ENCODE peak calls at places on chromosomes 12 and 14, in eight cellular contexts. T is AG10803, D is heart left ventricle, F is left ventricle myocardium inferior, W is AG04450, P is A549, K is dorsolateral prefrontal cortex, M is tibial nerve. Z is an unnamed sample.

GRCh38 chr14:27712364-27712763 is 1054.2 kb upstream of the FOXG1 start:
- DNase-seq in T (no peak), D (no peak), W (no peak), K (no peak), F (no peak), P (no peak), M (no peak), Z (no peak)

GRCh38 chr12:95880895-95881294 is 22.1 kb downstream of the SNRPF start:
- DNase-seq in D (no peak), K (no peak), M (no peak), P (no peak), T (no peak), F (no peak), W (no peak), Z (no peak)

GRCh38 chr14:74919421-74920165 is 3.5 kb downstream of the RPS6KL1 start:
- DNase-seq in K (no peak), M (no peak), F (no peak), D (no peak), T (peak), W (no peak), P (no peak), Z (peak)

GRCh38 chr12:31204995-31205582 is 120.9 kb downstream of the SINHCAF start:
- DNase-seq in F (no peak), P (no peak), D (no peak), K (no peak), M (no peak), W (no peak), T (peak), Z (peak)

GRCh38 chr14:63039800-63040380 is 5.4 kb downstream of the KCNH5 start:
- DNase-seq in D (no peak), F (no peak), T (peak), M (no peak), K (no peak), W (peak), P (no peak), Z (peak)

GRCh38 chr12:22339691-22340090 is 5.2 kb upstream of the ST8SIA1 start:
- DNase-seq in T (no peak), P (no peak), W (no peak), K (no peak), F (no peak), M (no peak), D (no peak), Z (no peak)

GRCh38 chr14:105046891-105047282 is 18.3 kb downstream of the GPR132 start:
- DNase-seq in K (no peak), F (no peak), M (no peak), W (no peak), T (no peak), P (no peak), D (no peak), Z (no peak)

GRCh38 chr12:12818693-12819092 is 5.5 kb downstream of the DDX47 start:
- DNase-seq in W (no peak), F (no peak), P (no peak), K (no peak), D (no peak), M (no peak), T (no peak), Z (no peak)

GRCh38 chr12:101773560-101774206 is 34.4 kb upstream of the SYCP3 start:
- DNase-seq in F (peak), T (peak), M (peak), D (peak), K (no peak), W (peak), P (peak), Z (peak)

GRCh38 chr14:31127690-31128089 is 79.9 kb downstream of the HECTD1 start:
- DNase-seq in M (no peak), T (no peak), P (no peak), W (no peak), F (no peak), K (no peak), D (no peak), Z (peak)

DNA sequence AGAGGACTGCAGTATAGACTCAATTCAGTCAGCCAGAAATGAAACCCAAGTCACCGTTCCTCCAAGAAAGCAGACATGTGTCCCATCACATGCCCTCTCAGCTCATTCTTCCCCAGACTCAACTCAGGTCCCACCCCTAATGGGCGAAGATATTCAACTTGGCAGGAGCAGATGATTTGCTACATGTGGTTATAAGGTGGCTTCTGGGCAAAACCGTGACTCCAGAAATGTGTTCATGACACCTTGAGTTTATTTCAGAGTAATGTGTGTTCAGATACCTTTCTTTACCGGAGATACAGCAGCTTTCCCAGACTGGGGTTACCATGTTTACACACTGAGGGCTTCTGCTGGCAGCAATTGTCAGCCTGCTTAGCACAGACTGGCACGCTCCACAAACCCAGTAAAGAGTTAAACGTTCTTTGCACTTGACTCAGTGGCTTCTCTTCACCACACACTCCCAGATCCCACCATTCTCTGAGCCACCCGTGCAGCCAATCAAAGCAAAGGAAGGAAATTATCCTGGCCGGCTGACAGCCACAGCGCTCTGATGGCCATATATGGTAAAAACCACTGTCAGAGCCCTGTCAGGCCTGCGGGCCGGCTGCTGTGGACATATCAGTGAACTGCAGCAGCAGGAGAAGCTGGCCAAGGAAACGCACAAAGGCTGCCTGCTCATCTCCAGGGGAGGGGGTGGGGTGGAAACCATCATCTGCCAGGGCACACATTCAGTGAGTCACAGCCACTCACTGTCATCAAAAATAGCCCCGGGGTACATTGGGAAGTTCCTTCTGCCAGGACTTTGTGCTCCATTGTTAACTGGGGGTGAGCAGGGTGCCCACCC is 39.9 kb downstream of the CORO1C start:
- DNase-seq in W (peak), P (peak), T (peak), F (peak), D (peak), M (peak), K (peak), Z (peak)
- TF ChIP-seq CTCF in W (peak), P (no peak), T (peak), F (peak), D (peak), M (peak), K (no peak), Z (peak)

GRCh38 chr12:89995870-89996269 is 287.2 kb upstream of the ATP2B1 start:
- DNase-seq in W (no peak), T (peak), P (no peak), K (no peak), D (no peak), M (no peak), F (no peak), Z (no peak)

GRCh38 chr12:89991807-89992206 is 283.2 kb upstream of the ATP2B1 start:
- DNase-seq in M (no peak), T (no peak), D (no peak), K (no peak), W (no peak), F (no peak), P (no peak), Z (no peak)

GRCh38 chr12:89993632-89994031 is 285.0 kb upstream of the ATP2B1 start:
- DNase-seq in W (no peak), D (no peak), P (no peak), T (no peak), F (no peak), M (no peak), K (no peak), Z (no peak)

GRCh38 chr12:89992668-89993401 is 284.2 kb upstream of the ATP2B1 start:
- DNase-seq in W (no peak), D (no peak), F (no peak), T (no peak), K (no peak), M (no peak), P (no peak), Z (no peak)

DNA sequence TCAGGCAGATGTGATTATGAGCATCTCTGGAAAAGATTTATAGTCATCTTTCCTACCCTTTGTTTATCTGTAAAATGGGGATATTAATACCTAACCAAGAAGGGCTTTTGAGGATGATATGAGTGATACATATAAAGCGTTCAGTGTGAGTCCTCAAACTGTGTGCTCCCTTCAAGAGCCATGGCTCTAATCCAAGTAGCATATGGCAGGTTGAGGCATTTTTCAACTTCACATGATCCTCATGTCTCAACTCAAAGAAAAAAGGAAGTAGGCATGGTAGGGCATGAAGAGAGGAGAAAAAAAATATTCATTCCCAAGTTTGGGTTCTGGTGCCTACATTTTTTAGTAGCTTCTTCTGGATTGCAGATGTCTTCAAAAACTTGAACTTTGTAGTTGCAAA is 286.3 kb upstream of the ATP2B1 start:
- DNase-seq in F (no peak), M (no peak), D (no peak), K (no peak), P (no peak), T (no peak), W (no peak), Z (no peak)
- H3K4me3 ChIP-seq in F (no peak), M (no peak), D (no peak), K (no peak), P (no peak), T (no peak), W (no peak), Z (no peak)

GRCh38 chr14:72064501-72064900 is 132.3 kb downstream of the RGS6 start:
- DNase-seq in D (no peak), P (no peak), M (no peak), W (no peak), F (no peak), K (no peak), T (no peak), Z (no peak)

GRCh38 chr14:72063761-72064282 is 131.6 kb downstream of the RGS6 start:
- DNase-seq in F (no peak), D (no peak), P (no peak), M (no peak), K (no peak), W (no peak), T (no peak), Z (no peak)

GRCh38 chr14:72061718-72062117 is 129.5 kb downstream of the RGS6 start:
- DNase-seq in K (no peak), M (no peak), W (no peak), F (no peak), D (no peak), T (no peak), P (no peak), Z (no peak)

GRCh38 chr14:72060460-72060859 is 128.2 kb downstream of the RGS6 start:
- DNase-seq in T (no peak), D (no peak), F (no peak), W (no peak), K (no peak), P (no peak), M (no peak), Z (no peak)

DNA sequence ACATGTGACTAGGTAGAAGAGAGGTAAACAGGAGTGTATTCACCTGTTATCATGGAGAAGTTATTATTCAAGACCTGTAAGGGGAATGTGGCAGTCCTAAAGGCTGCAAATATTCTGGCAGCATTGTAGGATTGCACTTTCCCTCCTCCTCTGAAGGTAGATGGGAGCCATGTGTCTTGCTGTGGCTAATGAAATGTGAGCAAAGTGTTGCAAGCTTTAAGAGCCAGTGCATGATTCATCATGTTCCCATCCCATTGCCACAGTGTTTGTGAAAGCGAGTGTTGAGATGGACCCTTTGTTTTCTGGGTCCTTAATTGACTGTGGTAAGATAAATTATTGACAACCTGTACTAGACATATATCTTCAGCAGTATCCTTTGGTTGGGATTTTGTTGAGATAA is 128.7 kb downstream of the RGS6 start:
- DNase-seq in D (no peak), K (no peak), T (no peak), P (no peak), M (no peak), F (no peak), W (no peak), Z (no peak)
- TF ChIP-seq CTCF in D (no peak), K (no peak), T (no peak), P (no peak), M (no peak), F (no peak), W (no peak), Z (no peak)

DNA sequence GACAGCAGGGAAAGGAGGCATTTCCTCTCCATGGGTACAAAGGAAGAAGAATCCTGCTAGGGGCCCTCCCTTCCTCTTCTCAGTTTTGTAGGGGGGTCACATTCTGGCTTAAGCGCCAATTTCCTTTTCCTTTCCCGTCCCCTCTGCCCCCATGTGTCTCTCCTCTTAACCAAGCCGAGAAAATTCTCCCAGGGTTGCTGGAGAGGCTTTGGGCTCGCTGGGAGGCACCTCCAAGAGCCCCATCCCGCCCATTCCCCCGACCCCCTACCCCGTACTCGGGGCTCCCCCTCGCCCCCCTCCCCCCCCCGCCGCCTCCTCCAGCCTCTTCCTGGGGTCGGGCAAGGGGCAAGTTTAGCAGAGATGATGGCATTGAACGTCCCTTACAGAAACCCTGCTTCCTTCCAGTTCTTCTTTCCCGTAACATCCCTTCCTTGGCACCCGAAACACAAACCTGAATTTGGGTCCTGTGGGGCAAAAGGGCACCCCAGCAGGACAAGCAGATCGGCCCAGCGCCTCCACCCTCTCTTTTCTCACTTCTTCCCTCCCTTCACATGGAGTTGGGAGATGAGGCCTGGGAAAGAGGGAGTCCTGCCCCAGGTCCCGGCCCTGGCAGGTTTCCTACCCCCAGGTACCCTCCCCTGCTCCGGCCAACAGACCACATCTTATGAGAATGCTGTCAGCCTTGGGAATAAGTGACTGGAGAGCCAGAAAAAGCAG is 13.7 kb downstream of the PLEKHG6 start:
- DNase-seq in P (no peak), W (no peak), T (no peak), K (no peak), F (no peak), M (no peak), D (no peak), Z (no peak)
- H3K4me3 ChIP-seq in P (peak), W (no peak), T (no peak), K (no peak), F (peak), M (no peak), D (peak), Z (no peak)

DNA sequence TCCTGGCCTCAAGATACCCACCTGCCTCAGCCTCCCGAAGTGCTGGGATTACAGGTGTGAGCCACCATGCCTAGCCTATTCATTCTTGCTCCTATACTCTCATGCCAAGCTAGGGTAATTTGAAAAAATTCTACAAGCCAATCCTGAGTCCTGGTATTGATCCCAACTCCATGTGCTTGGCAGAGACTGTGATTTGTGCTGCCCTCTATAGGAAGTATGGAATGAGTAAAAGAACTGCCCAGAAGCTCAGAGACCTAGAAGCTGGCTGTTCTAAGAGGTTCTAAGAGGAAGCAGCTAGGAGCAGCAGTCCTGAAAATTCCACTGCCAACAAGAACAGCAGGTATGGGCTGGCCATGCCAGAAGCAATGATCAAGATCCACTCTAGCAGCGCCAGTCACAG is 402.5 kb downstream of the PCNX1 start:
- DNase-seq in P (no peak), W (no peak), K (no peak), F (no peak), D (no peak), T (no peak), M (no peak), Z (peak)
- TF ChIP-seq CTCF in P (no peak), W (peak), K (no peak), F (no peak), D (no peak), T (peak), M (no peak), Z (peak)

GRCh38 chr12:67832155-67832554 is 157.1 kb upstream of the IFNG-AS1 start:
- DNase-seq in W (no peak), T (no peak), M (no peak), F (no peak), K (no peak), P (no peak), D (no peak), Z (no peak)

GRCh38 chr12:67829873-67830272 is 159.4 kb upstream of the IFNG-AS1 start:
- DNase-seq in F (no peak), T (no peak), M (no peak), W (no peak), K (no peak), P (no peak), D (no peak), Z (no peak)

GRCh38 chr12:67826148-67826547 is 163.1 kb upstream of the IFNG-AS1 start:
- DNase-seq in D (no peak), M (no peak), P (no peak), F (no peak), K (no peak), W (no peak), T (peak), Z (no peak)

GRCh38 chr12:67827820-67828383 is 161.3 kb upstream of the IFNG-AS1 start:
- DNase-seq in F (no peak), K (no peak), P (peak), T (peak), W (peak), M (no peak), D (no peak), Z (peak)

DNA sequence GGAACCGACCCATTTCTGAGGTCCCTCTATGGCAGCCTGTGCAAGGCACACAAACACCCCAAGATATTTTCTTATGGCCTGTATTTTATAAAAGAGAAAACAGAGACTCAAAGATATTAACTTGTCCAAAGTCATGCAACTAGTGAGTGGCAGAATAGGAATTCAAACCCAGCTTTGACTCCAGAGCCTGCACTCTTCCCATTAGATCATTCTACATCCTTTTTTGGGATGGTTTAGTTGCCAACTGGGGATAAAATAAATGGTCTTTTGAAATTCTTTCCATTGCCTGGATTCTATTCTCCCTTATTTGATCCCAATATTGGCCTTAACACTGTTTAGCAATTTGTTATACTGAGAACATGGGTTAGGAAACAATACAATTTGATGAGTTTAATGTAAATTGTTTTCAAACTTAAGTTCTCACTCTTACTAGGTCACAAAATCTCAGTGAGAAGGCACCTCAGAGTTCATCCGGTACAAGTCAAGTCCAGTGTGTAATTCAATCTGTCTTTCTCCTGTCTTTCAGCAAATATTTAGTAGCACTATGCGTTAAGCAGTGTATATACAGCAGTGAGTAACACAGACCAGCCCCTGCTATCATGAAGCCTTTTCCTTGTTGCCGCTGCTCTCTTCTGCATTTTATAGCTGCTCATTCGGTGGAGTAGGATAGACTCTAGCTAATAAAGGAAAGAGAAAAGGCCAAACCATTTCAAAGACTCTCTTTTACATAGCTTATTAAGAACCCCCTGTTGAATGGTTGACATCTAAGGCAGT is 162.1 kb upstream of the IFNG-AS1 start:
- DNase-seq in K (no peak), M (no peak), F (no peak), D (no peak), P (no peak), W (no peak), T (peak), Z (peak)
- H3K4me3 ChIP-seq in K (peak), M (no peak), F (peak), D (peak), P (no peak), W (peak), T (peak), Z (peak)

Z was measured in choroid plexus epithelial cell.